ENCODE peak calls at places on chromosomes 2 and 18, in nine cellular contexts. P is AG04450, Z is astrocyte, D is spleen, U is esophagus muscularis mucosa, H is uterus, I is GM23338, Y is gastrocnemius medialis, M is GM06990. L is an unnamed sample.

GRCh38 chr18:31667185-31667584 is 17.2 kb downstream of the B4GALT6 start:
- DNase-seq in P (no peak), Z (peak; percentile 66), D (no peak), U (no peak), H (no peak), I (no peak), Y (no peak), M (no peak), L (no peak)

GRCh38 chr2:24625728-24626484 is 134.9 kb downstream of the NCOA1 start:
- DNase-seq in P (no peak), Z (no peak), D (no peak), U (no peak), H (no peak), I (no peak), Y (no peak), M (no peak), L (no peak)

GRCh38 chr2:204885747-204886146 is 340.5 kb downstream of the PARD3B start:
- DNase-seq in P (no peak), Z (no peak), D (no peak), U (no peak), H (no peak), I (peak; percentile 54), Y (no peak), M (no peak), L (no peak)

GRCh38 chr2:120760446-120761135 is 24.9 kb downstream of the GLI2 start:
- DNase-seq in P (no peak), Z (no peak), D (peak; percentile 62), U (no peak), H (peak; percentile 64), I (no peak), Y (no peak), M (no peak), L (no peak)

GRCh38 chr18:23141022-23141999 is 6.0 kb downstream of the CABLES1 start:
- DNase-seq in P (no peak), Z (no peak), D (no peak), U (no peak), H (peak; percentile 40), I (no peak), Y (no peak), M (no peak), L (no peak)

GRCh38 chr2:173545364-173545734 is 190.7 kb downstream of the CDCA7 start:
- DNase-seq in P (no peak), Z (peak; percentile 15), D (no peak), U (no peak), H (no peak), I (no peak), Y (no peak), M (no peak), L (no peak)

GRCh38 chr2:25651782-25652455 is 21.5 kb downstream of the DTNB start:
- DNase-seq in P (no peak), Z (no peak), D (no peak), U (no peak), H (no peak), I (no peak), Y (no peak), M (no peak), L (no peak)

GRCh38 chr2:208570851-208571763 is 164.5 kb downstream of the PTH2R start:
- DNase-seq in P (no peak), Z (no peak), D (no peak), U (no peak), H (no peak), I (peak; percentile 45), Y (no peak), M (no peak), L (no peak)

GRCh38 chr18:63131106-63131943 is 188.2 kb downstream of the BCL2 start:
- DNase-seq in P (peak; percentile 16), Z (peak; percentile 12), D (no peak), U (no peak), H (peak; percentile 84), I (peak; percentile 86), Y (peak; percentile 27), M (no peak), L (peak; percentile 3)

GRCh38 chr2:101002562-101003277 is 631 bp downstream of the RPL31 start:
- DNase-seq in P (no peak), Z (no peak), D (no peak), U (no peak), H (no peak), I (no peak), Y (no peak), M (no peak), L (no peak)

GRCh38 chr2:239259603-239260298 is 141.1 kb downstream of the HDAC4 start:
- DNase-seq in P (no peak), Z (no peak), D (peak; percentile 72), U (no peak), H (no peak), I (no peak), Y (no peak), M (peak; percentile 48), L (no peak)

GRCh38 chr2:23381084-23381483 is 3.9 kb upstream of the KLHL29 start:
- DNase-seq in P (no peak), Z (peak; percentile 75), D (no peak), U (no peak), H (peak; percentile 23), I (no peak), Y (no peak), M (no peak), L (no peak)

DNA sequence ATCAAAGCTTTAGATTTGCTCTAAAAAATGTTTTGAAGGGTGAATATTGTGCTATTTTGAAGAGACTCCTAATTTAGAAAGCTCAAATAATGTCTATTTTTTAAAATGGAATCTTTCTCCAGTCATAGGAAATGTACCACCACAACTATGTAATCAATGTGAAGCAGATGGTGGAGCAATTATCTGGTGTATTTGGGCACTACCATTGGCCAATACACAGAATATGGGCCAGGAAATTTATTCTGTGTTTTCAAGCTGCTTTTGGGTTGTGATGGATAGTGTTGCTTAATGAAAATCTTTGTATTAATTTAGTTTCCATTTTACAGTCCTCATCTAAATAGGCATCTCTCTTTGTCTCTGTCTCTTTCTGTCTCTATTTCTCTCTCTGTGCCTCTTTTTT is 17.1 kb upstream of the VWC2L start:
- DNase-seq in P (no peak), Z (no peak), D (no peak), U (no peak), H (no peak), I (no peak), Y (no peak), M (no peak), L (no peak)
- H3K27me3 ChIP-seq in P (no peaks in the 10 kb centered on the region), Z (no peaks in the 10 kb centered on the region), D (no peaks in the 10 kb centered on the region), U (no peaks in the 10 kb centered on the region), H (no peaks in the 10 kb centered on the region), I (no peaks in the 10 kb centered on the region), Y (no peaks in the 10 kb centered on the region), M (no peaks in the 10 kb centered on the region), L (no peaks in the 10 kb centered on the region)

GRCh38 chr2:19769513-19769912 is 132.3 kb downstream of the TTC32 start:
- DNase-seq in P (no peak), Z (no peak), D (no peak), U (no peak), H (no peak), I (no peak), Y (no peak), M (no peak), L (no peak)
- TF ChIP-seq CTCF in P (no peak), Z (no peak), D (no peak), U (no peak), H (no peak), I (no peak), Y (no peak), M (peak; percentile 17), L (peak; percentile 12)

GRCh38 chr2:136327162-136327852 is 209.4 kb upstream of the CXCR4 start:
- DNase-seq in P (no peak), Z (peak; percentile 29), D (no peak), U (no peak), H (no peak), I (no peak), Y (no peak), M (peak; percentile 75), L (no peak)
- H3K4me3 ChIP-seq in P (peak overlapping the region; percentile 11), Z (no peak overlapping the region), D (no peak overlapping the region), U (no peak overlapping the region), H (no peak overlapping the region), I (no peak overlapping the region), Y (no peak overlapping the region), M (no peak overlapping the region), L (no peak overlapping the region)

GRCh38 chr2:46296216-46296839 is 879 bp upstream of the EPAS1 start:
- DNase-seq in P (no peak), Z (no peak), D (peak; percentile 89), U (no peak), H (peak; percentile 54), I (peak; percentile 68), Y (no peak), M (peak; percentile 24), L (no peak)

GRCh38 chr2:46296840-46297545 is at the start of gene EPAS1:
- DNase-seq in P (peak; percentile 43), Z (peak; percentile 63), D (peak; percentile 97), U (peak; percentile 97), H (peak; percentile 94), I (peak; percentile 92), Y (peak; percentile 91), M (peak; percentile 83), L (peak; percentile 60)

GRCh38 chr2:46297546-46298271 is 502 bp downstream of the EPAS1 start:
- DNase-seq in P (no peak), Z (no peak), D (peak; percentile 94), U (no peak), H (peak; percentile 73), I (peak; percentile 78), Y (peak; percentile 76), M (peak; percentile 50), L (no peak)

GRCh38 chr2:46293466-46293865 is 3.7 kb upstream of the EPAS1 start:
- DNase-seq in P (no peak), Z (no peak), D (no peak), U (no peak), H (no peak), I (no peak), Y (no peak), M (no peak), L (no peak)

GRCh38 chr2:46294185-46294836 is 2.9 kb upstream of the EPAS1 start:
- DNase-seq in P (no peak), Z (no peak), D (no peak), U (no peak), H (no peak), I (peak; percentile 85), Y (no peak), M (no peak), L (no peak)
- H3K27me3 ChIP-seq in P (peaks cover 7% of the 10 kb centered on the region), Z (peaks cover 40% of the 10 kb centered on the region), D (peaks cover 14% of the 10 kb centered on the region), U (no peaks in the 10 kb centered on the region), H (no peaks in the 10 kb centered on the region), I (peaks cover 46% of the 10 kb centered on the region), Y (no peaks in the 10 kb centered on the region), M (peaks cover 7% of the 10 kb centered on the region), L (no peaks in the 10 kb centered on the region)

L was measured in BJ.